ENCODE peak calls at places on chromosomes 13 and 19, in four cellular contexts. I, H, C and K are unnamed samples.

GRCh38 chr19:11905928-11906327 is 18.3 kb downstream of the ZNF69 start:
- DNase-seq in I (no peak), H (no peak), C (no peak), K (no peak)

GRCh38 chr13:26658491-26658890 is 101.0 kb downstream of the WASF3 start:
- DNase-seq in I (peak; percentile 15), H (no peak), C (no peak), K (no peak)

GRCh38 chr19:46704379-46705076 is 12.4 kb downstream of the PRKD2 start:
- DNase-seq in I (peak; percentile 45), H (peak; percentile 55), C (peak; percentile 25), K (peak; percentile 97)

GRCh38 chr19:7522923-7523667 is 671 bp downstream of the MCOLN1 start:
- DNase-seq in I (no peak), H (peak; percentile 44), C (no peak), K (no peak)

GRCh38 chr19:2984196-2984490 is 6.8 kb downstream of the TLE6 start:
- DNase-seq in I (no peak), H (no peak), C (no peak), K (peak; percentile 97)

GRCh38 chr19:38034153-38034835 is 127.3 kb downstream of the SIPA1L3 start:
- DNase-seq in I (no peak), H (peak; percentile 58), C (no peak), K (no peak)

GRCh38 chr13:31909889-31910551 is 121.6 kb upstream of the FRY start:
- DNase-seq in I (peak; percentile 56), H (peak; percentile 66), C (no peak), K (peak; percentile 73)

GRCh38 chr13:24187185-24187584 is 26.7 kb downstream of the SPATA13 start:
- DNase-seq in I (no peak), H (no peak), C (no peak), K (no peak)

GRCh38 chr13:43136940-43137574 is 113.7 kb downstream of the DNAJC15 start:
- DNase-seq in I (no peak), H (no peak), C (no peak), K (no peak)

GRCh38 chr19:32830231-32831014 is 39.1 kb downstream of the SLC7A9 start:
- DNase-seq in I (no peak), H (peak; percentile 90), C (no peak), K (no peak)

GRCh38 chr13:40786568-40786996 is 2.8 kb upstream of the SLC25A15 start:
- DNase-seq in I (no peak), H (peak; percentile 54), C (no peak), K (no peak)

GRCh38 chr19:12648088-12648487 is 18.5 kb downstream of the MAN2B1 start:
- DNase-seq in I (no peak), H (no peak), C (no peak), K (peak; percentile 71)

GRCh38 chr13:81148822-81149221 is 807.9 kb upstream of the SPRY2 start:
- DNase-seq in I (no peak), H (no peak), C (no peak), K (no peak)

GRCh38 chr13:103525530-103525929 is 459.3 kb upstream of the SLC10A2 start:
- DNase-seq in I (no peak), H (no peak), C (no peak), K (no peak)

GRCh38 chr13:78786399-78786879 is 127.5 kb upstream of the OBI1 start:
- DNase-seq in I (peak; percentile 4), H (no peak), C (no peak), K (no peak)

GRCh38 chr19:18629166-18630088 is 7.4 kb upstream of the KLHL26 start:
- DNase-seq in I (no peak), H (no peak), C (no peak), K (no peak)

GRCh38 chr13:110556224-110556606 is 5.3 kb downstream of the RAB20 start:
- DNase-seq in I (no peak), H (no peak), C (no peak), K (no peak)

GRCh38 chr13:114148521-114148855 is 16.1 kb upstream of the RASA3 start:
- DNase-seq in I (no peak), H (no peak), C (no peak), K (no peak)

GRCh38 chr13:24671367-24672117 is 8.7 kb upstream of the ATP12A start:
- DNase-seq in I (peak; percentile 40), H (peak; percentile 81), C (no peak), K (peak; percentile 84)